ENCODE peak calls at places on chromosome 18, in four cellular contexts. M is sigmoid colon, Z is cardiac fibroblast, K is GM20000. B is an unnamed sample.

GRCh38 chr18:62912885-62913284 is 197.5 kb downstream of the PHLPP1 start:
- DNase-seq in K (no peak), Z (no peak), M (no peak), B (no peak)

GRCh38 chr18:13246591-13246990 is 28.0 kb downstream of the LDLRAD4 start:
- DNase-seq in Z (no peak), K (no peak), M (no peak), B (no peak)

GRCh38 chr18:25832008-25832604 is 258.3 kb downstream of the SS18 start:
- DNase-seq in Z (peak), M (no peak), K (peak), B (no peak)

GRCh38 chr18:70188113-70188512 is 17.4 kb downstream of the RTTN start:
- DNase-seq in K (no peak), Z (peak), M (no peak), B (no peak)

GRCh38 chr18:79451237-79452125 is 55.8 kb downstream of the NFATC1 start:
- DNase-seq in Z (no peak), M (no peak), K (no peak), B (no peak)

GRCh38 chr18:51639541-51639940 is 442.1 kb upstream of the MEX3C start:
- DNase-seq in K (no peak), Z (no peak), M (no peak), B (no peak)

GRCh38 chr18:27175914-27176313 is 9.2 kb downstream of the CHST9 start:
- DNase-seq in M (no peak), K (no peak), Z (no peak), B (no peak)

GRCh38 chr18:74303936-74304335 is 11.7 kb upstream of the C18orf63 start:
- DNase-seq in K (no peak), M (no peak), Z (peak), B (no peak)

GRCh38 chr18:73214970-73215369 is 347.2 kb upstream of the NETO1 start:
- DNase-seq in K (no peak), Z (no peak), M (no peak), B (no peak)

GRCh38 chr18:77087391-77088141 is 45.0 kb downstream of the MBP start:
- DNase-seq in M (peak), K (no peak), Z (peak), B (no peak)

GRCh38 chr18:79750980-79751571 is 46.7 kb upstream of the KCNG2 start:
- DNase-seq in Z (no peak), K (no peak), M (peak), B (no peak)

GRCh38 chr18:29147944-29148343 is 971.0 kb upstream of the CDH2 start:
- DNase-seq in K (no peak), M (no peak), Z (peak), B (no peak)

GRCh38 chr18:74184875-74185274 is 36.6 kb downstream of the TIMM21 start:
- DNase-seq in K (no peak), M (no peak), Z (no peak), B (no peak)

GRCh38 chr18:68733693-68734092 is 18.8 kb upstream of the TMX3 start:
- DNase-seq in M (no peak), Z (no peak), K (no peak), B (no peak)

GRCh38 chr18:62612246-62612645 is 89.4 kb downstream of the ZCCHC2 start:
- DNase-seq in Z (no peak), K (no peak), M (no peak), B (no peak)

GRCh38 chr18:54975598-54975997 is 16.3 kb upstream of the CCDC68 start:
- DNase-seq in Z (no peak), M (no peak), K (no peak), B (no peak)

GRCh38 chr18:688322-688721 is 24.1 kb downstream of the ENOSF1 start:
- DNase-seq in Z (no peak), K (no peak), M (no peak), B (no peak)

GRCh38 chr18:78996741-78997490 is 17.3 kb downstream of the SALL3 start:
- DNase-seq in M (no peak), Z (no peak), K (no peak), B (no peak)

GRCh38 chr18:7084766-7085080 is 32.9 kb downstream of the LAMA1 start:
- DNase-seq in Z (peak), K (no peak), M (no peak), B (peak)

GRCh38 chr18:77607087-77607486 is 357.4 kb downstream of the GALR1 start:
- DNase-seq in K (no peak), M (no peak), Z (no peak), B (no peak)

GRCh38 chr18:62384610-62385097 is 59.5 kb downstream of the TNFRSF11A start:
- DNase-seq in K (no peak), M (no peak), Z (peak), B (no peak)

GRCh38 chr18:32301976-32302743 is 112.3 kb downstream of the MEP1B start:
- DNase-seq in Z (peak), M (no peak), K (peak), B (peak)

GRCh38 chr18:28905509-28905908 is 728.6 kb upstream of the CDH2 start:
- DNase-seq in K (no peak), Z (peak), M (no peak), B (no peak)

GRCh38 chr18:39751926-39752325 is 2186.3 kb upstream of the CELF4 start:
- DNase-seq in Z (no peak), M (no peak), K (no peak), B (no peak)

GRCh38 chr18:41226186-41226585 is 728.8 kb upstream of the PIK3C3 start:
- DNase-seq in Z (peak), M (no peak), K (no peak), B (no peak)

GRCh38 chr18:63454497-63454896 is 22.3 kb upstream of the SERPINB5 start:
- DNase-seq in M (no peak), Z (no peak), K (no peak), B (peak)

GRCh38 chr18:8808001-8808400 is 102.6 kb downstream of the MTCL1 start:
- DNase-seq in Z (no peak), K (no peak), M (no peak), B (no peak)

GRCh38 chr18:22108674-22109073 is 60.7 kb upstream of the GATA6 start:
- DNase-seq in Z (peak), K (no peak), M (no peak), B (no peak)
- TF ChIP-seq CTCF in Z (no peak), K (no peak), M (no peak), B (peak)

GRCh38 chr18:35917043-35917442 is 55.4 kb upstream of the RMP24 start:
- DNase-seq in M (no peak), Z (no peak), K (no peak), B (no peak)
- TF ChIP-seq CTCF in M (no peak), Z (no peak), K (no peak), B (peak)

GRCh38 chr18:49857708-49858107 is 44.4 kb upstream of the ACAA2 start:
- DNase-seq in K (no peak), M (no peak), Z (no peak), B (no peak)
- TF ChIP-seq CTCF in K (no peak), M (no peak), Z (no peak), B (no peak)

DNA sequence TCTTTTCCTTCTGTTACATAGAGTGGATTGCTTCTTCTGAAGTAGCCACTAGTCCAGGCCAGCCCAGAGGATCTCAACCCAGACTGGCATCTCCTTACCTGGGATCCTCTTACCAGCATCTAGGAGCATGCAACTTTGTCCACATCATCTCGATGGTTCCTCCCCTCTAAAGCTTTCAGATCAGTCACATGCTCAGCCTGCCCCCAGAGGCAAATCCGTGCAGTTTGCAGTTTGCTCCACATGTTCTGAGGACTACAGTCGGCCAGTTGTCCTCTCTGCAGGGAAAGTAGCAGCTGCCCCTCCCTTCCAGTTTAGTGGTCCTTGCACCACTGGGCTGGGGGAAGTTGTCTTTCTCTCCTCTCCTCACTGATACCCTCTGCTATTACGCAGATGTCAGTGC is 259.8 kb upstream of the APCDD1 start:
- DNase-seq in K (no peak), Z (peak), M (no peak), B (no peak)
- TF ChIP-seq CTCF in K (no peak), Z (no peak), M (no peak), B (peak)

GRCh38 chr18:58394607-58395425 is 234.1 kb downstream of the ALPK2 start:
- DNase-seq in M (no peak), K (no peak), Z (no peak), B (no peak)

GRCh38 chr18:58398648-58399398 is 230.1 kb downstream of the ALPK2 start:
- DNase-seq in K (no peak), M (no peak), Z (no peak), B (no peak)

GRCh38 chr18:58396144-58396543 is 232.7 kb downstream of the ALPK2 start:
- DNase-seq in K (no peak), Z (no peak), M (no peak), B (no peak)

GRCh38 chr18:58396966-58397365 is 231.9 kb downstream of the ALPK2 start:
- DNase-seq in M (no peak), K (no peak), Z (no peak), B (no peak)

GRCh38 chr18:58397385-58398132 is 231.3 kb downstream of the ALPK2 start:
- DNase-seq in K (no peak), M (no peak), Z (no peak), B (no peak)
- TF ChIP-seq CTCF in K (no peak), M (no peak), Z (no peak), B (no peak)

GRCh38 chr18:9861933-9862332 is 23.8 kb upstream of the TXNDC2 start:
- DNase-seq in M (no peak), Z (no peak), K (no peak), B (no peak)

GRCh38 chr18:9860682-9861081 is 25.1 kb upstream of the TXNDC2 start:
- DNase-seq in M (no peak), K (no peak), Z (no peak), B (no peak)

GRCh38 chr18:9861157-9861556 is 24.6 kb upstream of the TXNDC2 start:
- DNase-seq in M (no peak), Z (no peak), K (peak), B (no peak)

GRCh38 chr18:9858642-9859041 is 27.1 kb upstream of the TXNDC2 start:
- DNase-seq in Z (no peak), M (no peak), K (no peak), B (no peak)

GRCh38 chr18:9859232-9859631 is 26.5 kb upstream of the TXNDC2 start:
- DNase-seq in M (no peak), Z (no peak), K (no peak), B (no peak)
- TF ChIP-seq CTCF in M (no peak), Z (no peak), K (no peak), B (no peak)

DNA sequence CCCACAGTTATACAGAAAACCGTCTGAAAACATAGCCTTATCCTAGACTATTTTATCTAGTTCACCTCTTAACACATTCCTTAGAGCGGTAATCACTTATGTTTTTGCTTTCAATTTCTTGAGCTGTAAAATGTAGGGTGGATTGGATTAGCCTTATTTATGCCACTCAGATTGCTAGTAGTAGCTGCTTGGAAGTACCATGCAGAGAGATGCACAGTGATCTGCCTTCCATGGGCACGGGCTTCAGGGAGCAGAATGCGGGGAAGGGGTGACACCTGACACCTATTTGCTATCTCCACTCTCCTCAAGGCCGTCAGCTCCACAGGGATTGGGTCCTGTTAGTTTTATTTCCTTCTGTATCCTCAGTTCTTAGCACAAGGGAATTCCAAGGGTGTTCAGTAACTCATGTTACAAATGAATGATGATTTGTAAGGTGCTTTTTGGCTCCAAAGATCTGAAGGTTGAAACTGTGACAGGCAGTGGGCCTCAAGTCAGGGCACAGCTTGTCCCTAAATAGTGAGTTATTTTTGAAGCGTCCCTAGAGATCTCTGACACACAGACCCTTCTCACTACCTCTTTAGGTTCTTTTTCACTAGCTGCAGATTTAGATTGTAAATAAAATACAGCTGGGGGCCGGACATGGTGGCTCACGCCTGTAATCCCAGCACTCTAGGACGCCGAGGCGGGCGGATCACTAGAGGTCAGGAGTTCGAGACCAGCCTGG is 64.0 kb upstream of the PMAIP1 start:
- DNase-seq in K (no peak), M (no peak), Z (no peak), B (no peak)
- TF ChIP-seq CTCF in K (no peak), M (no peak), Z (no peak), B (no peak)